ENCODE peak calls at places on chromosomes 16 and 17, in four cellular contexts. One of them, this sample, is unnamed.

GRCh38 chr16:3065069-3065741 is at the start of gene IL32:
- DNase-seq in A549: peak; percentile 66
- DNase-seq in K562: peak; percentile 25
- DNase-seq in GM23338: no peak
- DNase-seq in this sample: no peak

GRCh38 chr17:34443832-34444469 is 80.9 kb upstream of the CCL1 start:
- DNase-seq in K562: peak; percentile 24
- DNase-seq in A549: peak; percentile 43
- DNase-seq in GM23338: peak; percentile 60
- DNase-seq in this sample: no peak

GRCh38 chr17:45907720-45908395 is 13.5 kb downstream of the MAPT start:
- DNase-seq in K562: no peak
- DNase-seq in GM23338: no peak
- DNase-seq in A549: no peak
- DNase-seq in this sample: no peak

GRCh38 chr17:17412331-17412730 is 64.5 kb upstream of the MED9 start:
- DNase-seq in GM23338: no peak
- DNase-seq in A549: peak; percentile 52
- DNase-seq in K562: no peak
- DNase-seq in this sample: no peak

GRCh38 chr16:57740423-57741071 is 5.0 kb downstream of the KATNB1 start:
- DNase-seq in A549: no peak
- DNase-seq in GM23338: no peak
- DNase-seq in K562: no peak
- DNase-seq in this sample: no peak

GRCh38 chr16:54291107-54291980 is 4.8 kb upstream of the IRX3 start:
- DNase-seq in K562: no peak
- DNase-seq in A549: no peak
- DNase-seq in GM23338: peak; percentile 49
- DNase-seq in this sample: no peak

GRCh38 chr16:23924138-23924537 is 88.4 kb downstream of the PRKCB start:
- DNase-seq in GM23338: no peak
- DNase-seq in A549: no peak
- DNase-seq in K562: no peak
- DNase-seq in this sample: peak; percentile 28

GRCh38 chr16:60945225-60945624 is 1091.0 kb downstream of the CDH8 start:
- DNase-seq in GM23338: peak; percentile 75
- DNase-seq in A549: peak; percentile 1
- DNase-seq in K562: peak; percentile 26
- DNase-seq in this sample: no peak

GRCh38 chr16:16196099-16196498 is 27.2 kb downstream of the ABCC6 start:
- DNase-seq in A549: no peak
- DNase-seq in GM23338: no peak
- DNase-seq in K562: no peak
- DNase-seq in this sample: no peak

GRCh38 chr17:81865733-81866439 is 5.3 kb downstream of the ARHGDIA start:
- DNase-seq in A549: no peak
- DNase-seq in K562: no peak
- DNase-seq in GM23338: no peak
- DNase-seq in this sample: no peak

GRCh38 chr17:48601528-48602430 is 3.0 kb downstream of the HOXB6 start:
- DNase-seq in GM23338: no peak
- DNase-seq in A549: peak; percentile 58
- DNase-seq in K562: no peak
- DNase-seq in this sample: no peak

GRCh38 chr16:27762441-27762840 is 212.5 kb downstream of the KATNIP start:
- DNase-seq in GM23338: no peak
- DNase-seq in A549: no peak
- DNase-seq in K562: no peak
- DNase-seq in this sample: no peak

GRCh38 chr16:74721716-74722115 is 21.1 kb upstream of the MLKL start:
- DNase-seq in A549: no peak
- DNase-seq in GM23338: no peak
- DNase-seq in K562: no peak
- DNase-seq in this sample: no peak

GRCh38 chr17:64765191-64765889 is 103.2 kb upstream of the SMURF2 start:
- DNase-seq in A549: peak; percentile 48
- DNase-seq in GM23338: no peak
- DNase-seq in K562: no peak
- DNase-seq in this sample: no peak

GRCh38 chr16:17302620-17303019 is 168.1 kb downstream of the XYLT1 start:
- DNase-seq in GM23338: no peak
- DNase-seq in A549: no peak
- DNase-seq in K562: no peak
- DNase-seq in this sample: peak; percentile 74

GRCh38 chr16:65510850-65511249 is 389.0 kb upstream of the CDH11 start:
- DNase-seq in A549: no peak
- DNase-seq in K562: no peak
- DNase-seq in GM23338: no peak
- DNase-seq in this sample: no peak

GRCh38 chr16:89115216-89115949 is 21.7 kb downstream of the ACSF3 start:
- DNase-seq in GM23338: no peak
- DNase-seq in A549: no peak
- DNase-seq in K562: peak; percentile 57
- DNase-seq in this sample: peak; percentile 92

GRCh38 chr17:16191604-16192003 is 23.7 kb downstream of the NCOR1 start:
- DNase-seq in A549: no peak
- DNase-seq in K562: no peak
- DNase-seq in GM23338: no peak
- DNase-seq in this sample: no peak

GRCh38 chr17:57927048-57927723 is 28.0 kb downstream of the CUEDC1 start:
- DNase-seq in GM23338: peak; percentile 60
- DNase-seq in K562: no peak
- DNase-seq in A549: no peak
- DNase-seq in this sample: no peak

GRCh38 chr16:881219-882097 is 80.9 kb upstream of the GNG13 start:
- DNase-seq in GM23338: no peak
- DNase-seq in K562: no peak
- DNase-seq in A549: no peak
- DNase-seq in this sample: peak; percentile 21

GRCh38 chr17:44584498-44584897 is 27.2 kb downstream of the FZD2 start:
- DNase-seq in GM23338: no peak
- DNase-seq in K562: no peak
- DNase-seq in A549: no peak
- DNase-seq in this sample: no peak

GRCh38 chr16:30910427-30911029 is 12.8 kb upstream of the FBXL19 start:
- DNase-seq in A549: no peak
- DNase-seq in K562: no peak
- DNase-seq in GM23338: no peak
- DNase-seq in this sample: no peak

GRCh38 chr16:62253926-62254325 is 217.7 kb upstream of the CDH8 start:
- DNase-seq in K562: no peak
- DNase-seq in A549: no peak
- DNase-seq in GM23338: no peak
- DNase-seq in this sample: no peak

GRCh38 chr16:85330694-85331188 is 218.5 kb upstream of the CIBAR2 start:
- DNase-seq in K562: peak; percentile 86
- DNase-seq in A549: peak; percentile 79
- DNase-seq in GM23338: peak; percentile 96
- DNase-seq in this sample: peak; percentile 60

DNA sequence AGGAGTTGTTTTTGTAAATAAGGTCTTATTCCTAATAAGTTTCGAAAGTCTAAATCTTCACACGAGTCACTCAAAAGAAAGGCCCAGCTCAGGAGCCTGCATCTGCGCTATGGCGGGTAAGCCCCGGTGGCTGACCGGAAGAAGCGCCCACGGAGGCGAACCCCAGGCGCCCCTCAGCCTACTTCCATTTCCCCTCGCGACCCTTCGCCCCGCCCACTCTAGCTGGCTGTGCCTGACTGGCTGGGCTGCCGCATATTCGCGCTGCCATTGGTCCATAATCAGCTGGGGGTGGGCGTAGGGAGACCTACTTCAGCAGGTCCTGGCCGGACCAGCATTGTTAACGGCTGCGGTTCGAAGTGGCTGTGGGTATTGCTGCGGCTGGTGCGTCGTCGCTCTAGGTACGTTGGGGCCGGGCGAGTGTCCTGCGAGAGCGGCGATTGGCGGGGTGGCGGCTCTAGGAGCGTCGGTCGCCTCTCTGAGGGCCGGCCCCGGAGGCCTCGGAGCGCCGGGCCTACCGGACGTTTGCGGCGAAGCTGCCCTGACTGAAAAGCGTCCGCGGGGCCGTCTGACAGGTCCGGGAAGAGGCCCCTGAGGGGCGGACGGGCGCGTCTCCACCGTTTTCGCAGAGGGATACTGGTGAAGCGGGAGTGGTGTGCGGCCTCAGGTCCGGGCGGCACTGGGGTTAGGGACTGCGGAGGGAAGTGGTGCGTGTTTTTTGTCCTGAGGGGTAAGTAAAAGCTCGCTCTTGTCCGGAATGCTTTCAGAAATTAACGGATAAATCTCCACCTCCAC is at the start of gene ATF7IP2:
- DNase-seq in K562: peak; percentile 96
- DNase-seq in GM23338: peak; percentile 99
- DNase-seq in A549: peak; percentile 96
- DNase-seq in this sample: peak; percentile 96
- TF ChIP-seq REST in K562: peak; percentile 46
- TF ChIP-seq REST in GM23338: no peak
- TF ChIP-seq REST in A549: no peak
- TF ChIP-seq REST in this sample: peak; percentile 36

DNA sequence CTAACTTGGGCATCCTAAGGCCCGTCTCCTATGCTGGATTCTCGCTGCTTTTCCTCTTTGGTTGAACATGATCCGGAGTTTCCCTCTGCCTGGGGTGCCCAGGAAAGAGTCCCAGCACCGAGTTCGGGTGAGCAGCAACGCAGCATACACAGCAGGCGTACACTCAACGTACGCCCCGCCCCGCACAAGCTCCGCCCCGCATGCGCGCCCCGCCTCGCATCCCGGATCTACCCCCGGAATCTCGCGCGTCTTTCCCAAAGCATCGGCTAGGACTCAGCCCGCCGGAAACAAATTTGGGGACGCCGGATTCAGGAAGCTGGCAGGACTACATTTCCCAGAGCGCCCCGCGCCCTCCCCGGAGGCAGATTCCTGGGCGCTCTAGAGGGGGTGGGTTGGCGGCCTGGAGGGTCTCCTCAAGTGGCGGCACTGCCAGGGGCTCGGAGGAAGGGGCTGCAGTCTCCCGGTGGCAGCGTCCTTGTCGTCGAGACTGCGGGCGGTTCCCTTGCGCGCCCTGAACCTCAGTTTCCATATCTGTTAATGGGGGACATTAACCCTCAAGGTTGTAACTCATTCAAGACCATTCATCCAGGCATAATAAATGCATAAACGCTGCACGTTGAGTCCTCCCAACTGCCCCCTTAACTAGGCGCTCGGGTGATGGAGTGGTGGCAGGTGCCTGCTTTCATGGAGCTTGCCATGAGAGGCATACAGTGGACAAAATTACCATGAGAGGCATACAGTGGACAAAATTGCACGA is 1.8 kb upstream of the ZNF500 start:
- DNase-seq in A549: peak; percentile 96
- DNase-seq in GM23338: peak; percentile 99
- DNase-seq in K562: peak; percentile 94
- DNase-seq in this sample: peak; percentile 95
- TF ChIP-seq REST in A549: peak; percentile 86
- TF ChIP-seq REST in GM23338: no peak
- TF ChIP-seq REST in K562: no peak
- TF ChIP-seq REST in this sample: no peak

DNA sequence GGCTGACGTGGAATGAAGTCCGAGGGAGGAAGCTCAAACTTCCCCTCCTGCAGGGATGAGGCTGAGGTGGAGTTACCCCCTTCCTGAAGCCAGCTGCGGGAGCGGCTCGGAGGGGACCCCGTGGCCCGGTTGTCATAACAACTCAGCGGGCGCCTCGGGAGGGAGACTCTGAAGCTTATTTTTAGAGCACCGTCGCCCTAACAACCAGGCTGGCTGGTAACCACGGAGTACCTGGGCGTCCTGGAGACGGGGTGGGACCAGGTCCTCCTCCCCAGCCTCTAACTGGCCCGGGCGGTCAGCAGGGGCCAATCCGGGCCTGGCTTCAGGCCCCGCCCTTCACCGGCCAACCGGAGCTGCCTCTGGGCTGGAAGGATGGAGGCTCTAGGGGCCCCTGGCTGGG is 27.7 kb downstream of the NECAB2 start:
- DNase-seq in GM23338: peak; percentile 88
- DNase-seq in K562: peak; percentile 78
- DNase-seq in A549: no peak
- DNase-seq in this sample: no peak
- TF ChIP-seq REST in GM23338: no peak
- TF ChIP-seq REST in K562: no peak
- TF ChIP-seq REST in A549: no peak
- TF ChIP-seq REST in this sample: no peak

GRCh38 chr17:8673621-8674020 is 43.1 kb upstream of the MYH10 start:
- DNase-seq in A549: no peak
- DNase-seq in GM23338: no peak
- DNase-seq in K562: no peak
- DNase-seq in this sample: no peak
- TF ChIP-seq REST in A549: no peak
- TF ChIP-seq REST in GM23338: no peak
- TF ChIP-seq REST in K562: no peak
- TF ChIP-seq REST in this sample: no peak

GRCh38 chr16:9042533-9042932 is 48.9 kb upstream of the HAPSTR1 start:
- DNase-seq in GM23338: peak; percentile 35
- DNase-seq in A549: no peak
- DNase-seq in K562: no peak
- DNase-seq in this sample: no peak

GRCh38 chr16:9040766-9041430 is 50.5 kb upstream of the HAPSTR1 start:
- DNase-seq in A549: no peak
- DNase-seq in GM23338: no peak
- DNase-seq in K562: no peak
- DNase-seq in this sample: no peak

GRCh38 chr16:9042943-9043680 is 48.3 kb upstream of the HAPSTR1 start:
- DNase-seq in GM23338: no peak
- DNase-seq in A549: no peak
- DNase-seq in K562: no peak
- DNase-seq in this sample: no peak

GRCh38 chr16:9035986-9036385 is 55.5 kb upstream of the HAPSTR1 start:
- DNase-seq in A549: no peak
- DNase-seq in K562: no peak
- DNase-seq in GM23338: no peak
- DNase-seq in this sample: no peak

DNA sequence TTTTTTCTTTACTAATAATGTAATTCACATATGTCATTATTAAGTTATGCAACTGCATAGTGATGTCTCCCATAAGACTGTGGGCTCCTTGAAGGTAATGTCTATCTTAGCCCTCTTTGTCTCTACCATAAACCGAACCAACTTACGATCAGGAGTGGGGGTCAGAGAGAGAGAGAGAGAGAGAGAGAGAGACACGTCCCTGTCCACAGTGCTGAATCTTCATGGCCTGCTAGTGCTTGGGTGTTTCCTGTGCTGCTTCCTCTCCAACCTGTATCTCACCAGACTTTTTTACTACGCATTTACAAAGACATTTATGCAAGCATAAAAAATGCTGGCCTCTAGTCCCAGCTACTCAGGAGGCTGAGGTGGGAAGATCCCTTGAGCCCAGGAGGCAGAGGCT is 52.2 kb upstream of the HAPSTR1 start:
- DNase-seq in GM23338: peak; percentile 62
- DNase-seq in A549: peak; percentile 53
- DNase-seq in K562: no peak
- DNase-seq in this sample: no peak
- TF ChIP-seq REST in GM23338: peak; percentile 85
- TF ChIP-seq REST in A549: peak; percentile 85
- TF ChIP-seq REST in K562: peak; percentile 90
- TF ChIP-seq REST in this sample: peak; percentile 93

This sample was measured in HL-60.